ENCODE peak calls at places on chromosomes 12 and 14, in eight cellular contexts. Q is left ventricle myocardium inferior, C is GM06990, A is cardiac fibroblast, V is foreskin fibroblast, Y is thyroid gland, R is fibroblast of the aortic adventitia, U is cardiac muscle cell. N is an unnamed sample.

GRCh38 chr12:31984806-31985591 is 25.8 kb downstream of the RESF1 start:
- DNase-seq in U (no peak), A (no peak), C (no peak), V (no peak), Y (no peak), R (no peak), Q (no peak), N (no peak)

GRCh38 chr14:55603401-55603953 is 23.5 kb downstream of the KTN1 start:
- DNase-seq in Q (no peak), U (no peak), R (no peak), Y (no peak), A (no peak), C (no peak), V (no peak), N (no peak)

GRCh38 chr12:1593232-1594044 is 943 bp downstream of the FBXL14 start:
- DNase-seq in Q (peak), V (peak), C (peak), Y (peak), R (no peak), A (peak), U (peak), N (peak)

GRCh38 chr12:67524861-67525499 is 123.6 kb upstream of the DYRK2 start:
- DNase-seq in Q (no peak), C (no peak), V (no peak), A (no peak), R (no peak), Y (no peak), U (peak), N (no peak)

GRCh38 chr12:67915335-67915851 is 73.9 kb upstream of the IFNG-AS1 start:
- DNase-seq in Y (no peak), C (no peak), A (no peak), U (no peak), V (no peak), Q (no peak), R (no peak), N (no peak)

GRCh38 chr14:104787736-104788532 is 7.6 kb downstream of the AKT1 start:
- DNase-seq in R (no peak), A (no peak), Q (peak), Y (no peak), U (no peak), C (no peak), V (no peak), N (no peak)

GRCh38 chr14:31096255-31096654 is 70.1 kb upstream of the STRN3 start:
- DNase-seq in R (peak), Y (no peak), Q (no peak), U (no peak), A (peak), C (no peak), V (peak), N (peak)

GRCh38 chr12:54549774-54550451 is 512 bp downstream of the PDE1B start:
- DNase-seq in A (no peak), V (peak), C (no peak), Q (no peak), U (no peak), Y (peak), R (no peak), N (no peak)

GRCh38 chr12:77189463-77189862 is 124.1 kb upstream of the E2F7 start:
- DNase-seq in V (peak), U (no peak), A (peak), R (peak), Q (no peak), C (no peak), Y (no peak), N (peak)

GRCh38 chr12:109818900-109819500 is 14.2 kb downstream of the TRPV4 start:
- DNase-seq in A (peak), Q (no peak), V (peak), C (no peak), R (peak), U (no peak), Y (no peak), N (peak)

GRCh38 chr14:106586098-106586704 is 1059.8 kb downstream of the TMEM121 start:
- DNase-seq in U (no peak), V (no peak), C (peak), A (no peak), R (no peak), Y (no peak), Q (no peak), N (no peak)

GRCh38 chr12:127060310-127060847 is 1206.6 kb upstream of the TMEM132C start:
- DNase-seq in V (no peak), A (no peak), Y (no peak), C (no peak), U (no peak), Q (no peak), R (no peak), N (no peak)

GRCh38 chr14:103281496-103282231 is 52.4 kb upstream of the EIF5 start:
- DNase-seq in C (no peak), Y (peak), A (peak), Q (no peak), R (peak), U (peak), V (peak), N (peak)

GRCh38 chr14:35959835-35960234 is 133.7 kb downstream of the BRMS1L start:
- DNase-seq in C (no peak), V (no peak), A (peak), U (no peak), Y (no peak), Q (no peak), R (no peak), N (no peak)

DNA sequence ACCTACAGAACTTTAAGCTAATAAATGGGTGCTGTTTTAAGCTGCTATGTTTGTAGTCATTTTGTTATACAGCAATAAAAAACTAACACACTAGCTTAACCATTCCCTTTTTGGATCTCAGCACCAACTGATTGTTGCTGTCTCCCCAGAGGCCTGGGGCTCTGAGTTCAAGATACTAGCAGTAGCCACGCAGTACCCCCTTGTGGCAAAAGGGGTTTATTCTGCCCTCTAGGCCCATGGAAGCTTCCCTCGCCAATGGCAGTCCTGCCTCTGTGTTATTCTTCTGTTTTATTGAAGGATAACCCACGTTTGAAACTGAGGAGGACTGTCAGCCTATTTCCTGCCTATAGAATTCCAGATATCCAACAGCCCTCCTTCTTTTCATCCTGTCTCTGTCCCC is 455.3 kb upstream of the ATP2B1 start:
- DNase-seq in Q (no peak), V (no peak), A (peak), U (no peak), R (no peak), Y (no peak), C (no peak), N (no peak)
- TF ChIP-seq CTCF in Q (no peak), V (no peak), A (no peak), U (no peak), R (no peak), Y (no peak), C (peak), N (peak)

GRCh38 chr14:20682435-20683124 is 1.8 kb upstream of the RNASE4 start:
- DNase-seq in Y (peak), C (peak), R (peak), Q (peak), A (peak), V (peak), U (peak), N (peak)
- TF ChIP-seq CTCF in Y (no peak), C (no peak), R (no peak), Q (no peak), A (no peak), V (no peak), U (no peak), N (peak)

DNA sequence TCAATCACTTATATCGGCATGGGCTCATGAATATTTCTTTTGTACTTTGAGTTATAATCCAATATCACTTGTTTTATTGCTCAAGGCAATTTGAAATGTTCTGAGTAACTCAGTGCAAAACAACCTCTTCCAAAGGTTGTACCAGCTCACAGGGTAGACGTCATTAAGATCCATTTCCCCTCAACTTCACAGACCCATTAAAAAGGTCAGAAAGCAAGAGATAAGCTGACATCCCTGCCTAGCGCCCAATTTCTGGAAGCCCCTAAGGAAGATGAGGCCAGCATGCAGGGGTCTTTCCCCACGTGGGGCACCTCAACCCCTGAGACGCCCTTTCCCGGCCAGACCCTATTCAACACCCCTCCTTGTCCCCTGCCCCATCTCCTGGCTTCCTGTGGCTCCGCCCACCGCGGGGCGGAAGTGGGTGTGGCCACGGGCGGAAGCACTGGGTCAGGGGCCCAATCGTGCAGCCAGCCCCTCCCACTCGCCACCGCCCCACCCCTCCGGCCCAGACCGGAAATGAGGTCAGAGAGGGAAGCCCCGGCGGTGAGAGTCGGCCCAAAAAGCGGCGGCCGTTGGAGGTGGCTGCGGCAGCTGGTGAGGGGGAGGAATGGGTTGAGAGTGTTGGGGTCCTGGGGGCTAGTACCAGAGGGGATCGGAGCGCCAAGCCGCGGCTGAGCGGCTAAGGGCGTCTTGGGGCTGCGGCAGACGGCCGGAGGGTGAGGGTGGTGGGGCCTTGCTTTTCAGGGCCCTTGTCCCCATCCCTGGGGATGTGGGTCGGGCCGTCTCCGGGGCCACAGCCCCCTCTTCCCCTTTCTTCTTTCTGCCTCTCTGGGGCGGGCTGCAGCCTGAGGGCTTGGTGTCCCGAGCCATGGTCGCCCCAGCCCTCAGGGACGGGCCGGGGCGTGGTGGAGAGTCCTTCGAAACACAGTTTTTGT is at the start of gene GPATCH2L:
- DNase-seq in R (peak), U (peak), A (peak), Q (peak), V (peak), C (peak), Y (peak), N (peak)
- TF ChIP-seq CTCF in R (no peak), U (no peak), A (no peak), Q (no peak), V (no peak), C (no peak), Y (no peak), N (no peak)

DNA sequence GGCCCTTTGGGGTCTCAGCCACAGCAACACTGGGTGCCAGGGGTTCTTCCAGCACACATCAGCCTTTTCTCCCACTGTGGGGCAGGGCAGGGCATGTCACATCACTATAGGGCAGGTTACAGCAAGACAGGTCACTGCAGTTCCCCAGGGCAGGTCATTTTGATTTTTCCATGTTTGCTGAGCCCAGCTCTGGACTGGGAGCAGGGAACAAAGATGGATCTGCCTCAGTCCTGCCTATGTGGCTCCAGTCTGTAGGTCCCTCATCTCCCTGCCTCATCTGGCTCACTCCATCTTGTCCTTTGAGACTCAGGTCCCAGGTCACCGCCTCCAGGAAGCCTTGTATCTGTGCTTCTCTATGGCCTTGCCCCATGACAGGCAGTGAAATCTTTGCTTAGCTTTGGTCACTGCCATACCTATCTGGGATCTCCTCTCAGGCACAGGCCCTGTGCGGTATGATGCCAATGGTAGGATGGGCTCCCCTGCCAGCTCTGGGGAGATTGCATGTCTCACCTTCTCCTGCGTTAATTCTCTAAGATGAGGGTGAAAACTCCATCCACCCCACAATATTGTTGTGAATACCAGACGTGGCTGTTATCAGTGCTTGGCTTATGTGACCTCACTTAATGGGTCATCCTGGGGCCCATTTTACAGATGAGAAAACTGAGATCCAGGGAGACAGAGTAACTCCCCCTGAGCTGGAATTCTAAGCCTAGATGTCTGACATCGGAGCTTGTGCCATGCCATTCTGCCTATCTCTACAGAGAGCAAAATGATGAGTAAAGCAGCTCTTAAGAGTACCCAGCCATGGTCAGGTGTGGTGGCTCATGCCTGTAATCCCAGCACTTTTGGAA is 1.5 kb downstream of the SERPINA6 start:
- DNase-seq in Y (no peak), Q (no peak), C (no peak), U (no peak), V (no peak), A (no peak), R (no peak), N (no peak)
- TF ChIP-seq CTCF in Y (no peak), Q (no peak), C (no peak), U (no peak), V (no peak), A (no peak), R (no peak), N (no peak)

GRCh38 chr14:39434401-39434800 is 2.2 kb upstream of the FBXO33 start:
- DNase-seq in C (no peak), A (peak), Q (no peak), Y (no peak), V (no peak), R (no peak), U (no peak), N (no peak)

GRCh38 chr14:39432179-39432618 is at the start of gene FBXO33:
- DNase-seq in R (peak), U (peak), A (peak), Q (peak), C (peak), Y (peak), V (peak), N (peak)

GRCh38 chr14:39431416-39432178 is 636 bp downstream of the FBXO33 start:
- DNase-seq in V (peak), Y (peak), C (peak), R (peak), U (peak), Q (peak), A (peak), N (peak)

GRCh38 chr14:39433452-39433813 is 1.2 kb upstream of the FBXO33 start:
- DNase-seq in U (no peak), C (no peak), Y (no peak), Q (no peak), A (no peak), R (no peak), V (no peak), N (no peak)

GRCh38 chr14:39432619-39433451 is 602 bp upstream of the FBXO33 start:
- DNase-seq in C (peak), A (peak), R (peak), Y (peak), V (peak), Q (peak), U (peak), N (peak)
- TF ChIP-seq CTCF in C (peak), A (no peak), R (no peak), Y (no peak), V (no peak), Q (peak), U (no peak), N (peak)

DNA sequence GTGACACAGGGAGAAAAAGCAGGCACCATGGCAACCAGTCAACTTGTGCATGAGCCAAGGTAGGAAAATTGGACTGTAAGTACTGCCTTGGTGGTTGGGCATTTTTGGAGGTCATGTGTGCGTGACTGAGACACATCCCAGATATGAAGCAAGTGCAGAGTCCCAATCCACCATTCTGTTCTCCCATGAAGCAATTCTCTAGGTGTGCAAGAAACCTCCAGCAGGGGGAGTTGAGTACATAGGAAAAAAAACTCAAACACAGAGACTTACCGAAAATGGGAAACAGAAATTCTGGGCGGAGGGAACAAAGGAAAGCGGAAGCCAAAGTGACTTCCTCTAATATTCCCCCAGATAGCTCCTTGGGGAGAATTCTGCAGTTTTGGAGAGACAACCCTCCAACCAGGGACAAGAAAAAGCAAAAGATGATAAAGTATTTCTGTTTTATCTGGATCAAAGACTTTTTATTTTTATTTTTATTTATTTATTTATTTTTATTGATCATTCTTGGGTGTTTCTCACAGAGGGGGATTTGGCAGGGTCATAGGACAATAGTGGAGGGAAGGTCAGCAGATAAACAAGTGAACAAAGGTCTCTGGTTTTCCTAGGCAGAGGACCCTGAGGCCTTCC is 76.9 kb downstream of the APOBEC1 start:
- DNase-seq in Q (no peak), Y (peak), R (peak), U (peak), V (peak), A (peak), C (no peak), N (peak)
- TF ChIP-seq CTCF in Q (peak), Y (peak), R (peak), U (peak), V (peak), A (peak), C (peak), N (peak)

GRCh38 chr14:95895720-95896119 is 19.1 kb downstream of the TUNAR start:
- DNase-seq in V (no peak), R (no peak), C (no peak), Q (no peak), A (no peak), U (no peak), Y (peak), N (no peak)
- TF ChIP-seq CTCF in V (peak), R (peak), C (peak), Q (no peak), A (no peak), U (no peak), Y (peak), N (peak)

DNA sequence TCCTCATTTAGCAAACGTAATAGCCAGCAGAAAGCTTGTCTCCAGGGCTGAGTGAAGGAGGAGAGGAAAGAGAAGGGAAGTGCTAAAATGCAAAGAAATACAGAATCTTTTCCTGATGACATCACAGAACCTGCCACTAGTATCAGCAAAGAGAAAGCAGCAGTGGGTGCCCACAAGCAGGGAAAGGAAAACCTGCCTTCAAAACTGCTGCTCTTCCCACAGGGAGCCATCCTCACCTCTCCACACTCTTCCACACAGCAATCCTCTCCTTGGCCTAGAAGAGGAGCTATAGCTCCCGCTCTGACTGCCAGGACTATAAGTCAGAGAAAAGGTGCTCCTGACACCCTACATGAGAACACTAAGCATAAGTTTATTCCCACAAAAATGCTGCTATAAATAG is 11.3 kb downstream of the MED13L start:
- DNase-seq in Y (no peak), U (peak), R (no peak), Q (no peak), C (no peak), A (peak), V (peak), N (peak)
- TF ChIP-seq CTCF in Y (no peak), U (peak), R (peak), Q (no peak), C (no peak), A (peak), V (no peak), N (no peak)